ENCODE peak calls at places on chromosomes 13 and 19, in nine cellular contexts. One of them, this sample, is unnamed.
A peak's percentile ranks its signal among the peaks of the same experiment; 100 is the strongest.

GRCh38 chr19:37955986-37956385 is 49.0 kb downstream of the SIPA1L3 start:
- DNase-seq in foreskin fibroblast: no peak
- DNase-seq in NCI-H446: no peak
- DNase-seq in lung microvascular endothelial cell: peak; percentile 27
- DNase-seq in EL: no peak
- DNase-seq in AG09309: no peak
- DNase-seq in LNCaP clone FGC: no peak
- DNase-seq in NCI-H1105: peak; percentile 89
- DNase-seq in endothelial cell of umbilical vein: no peak
- DNase-seq in this sample: no peak

GRCh38 chr13:60398949-60399589 is 2.0 kb downstream of the TDRD3 start:
- DNase-seq in foreskin fibroblast: no peak
- DNase-seq in NCI-H446: no peak
- DNase-seq in lung microvascular endothelial cell: peak; percentile 15
- DNase-seq in EL: peak; percentile 1
- DNase-seq in AG09309: no peak
- DNase-seq in LNCaP clone FGC: no peak
- DNase-seq in NCI-H1105: no peak
- DNase-seq in endothelial cell of umbilical vein: peak; percentile 71
- DNase-seq in this sample: no peak

GRCh38 chr13:94494021-94494420 is 14.5 kb upstream of the DCT start:
- DNase-seq in foreskin fibroblast: no peak
- DNase-seq in NCI-H446: no peak
- DNase-seq in lung microvascular endothelial cell: no peak
- DNase-seq in EL: no peak
- DNase-seq in AG09309: no peak
- DNase-seq in LNCaP clone FGC: no peak
- DNase-seq in NCI-H1105: peak; percentile 52
- DNase-seq in endothelial cell of umbilical vein: no peak
- DNase-seq in this sample: no peak

GRCh38 chr19:54431255-54431838 is 16.1 kb downstream of the TTYH1 start:
- DNase-seq in foreskin fibroblast: no peak
- DNase-seq in NCI-H446: no peak
- DNase-seq in lung microvascular endothelial cell: peak; percentile 54
- DNase-seq in EL: no peak
- DNase-seq in AG09309: no peak
- DNase-seq in LNCaP clone FGC: peak; percentile 97
- DNase-seq in NCI-H1105: no peak
- DNase-seq in endothelial cell of umbilical vein: no peak
- DNase-seq in this sample: no peak

GRCh38 chr19:41434450-41434849 is 5.3 kb downstream of the DMAC2 start:
- DNase-seq in foreskin fibroblast: no peak
- DNase-seq in NCI-H446: no peak
- DNase-seq in lung microvascular endothelial cell: no peak
- DNase-seq in EL: no peak
- DNase-seq in AG09309: no peak
- DNase-seq in LNCaP clone FGC: no peak
- DNase-seq in NCI-H1105: no peak
- DNase-seq in endothelial cell of umbilical vein: no peak
- DNase-seq in this sample: no peak

GRCh38 chr19:3982701-3983541 is 2.3 kb downstream of the EEF2 start:
- DNase-seq in foreskin fibroblast: peak; percentile 64
- DNase-seq in NCI-H446: no peak
- DNase-seq in lung microvascular endothelial cell: peak; percentile 9
- DNase-seq in EL: peak; percentile 78
- DNase-seq in AG09309: no peak
- DNase-seq in LNCaP clone FGC: no peak
- DNase-seq in NCI-H1105: no peak
- DNase-seq in endothelial cell of umbilical vein: peak; percentile 12
- DNase-seq in this sample: no peak

GRCh38 chr13:39554371-39554770 is 48.6 kb downstream of the LHFPL6 start:
- DNase-seq in foreskin fibroblast: no peak
- DNase-seq in NCI-H446: no peak
- DNase-seq in lung microvascular endothelial cell: no peak
- DNase-seq in EL: no peak
- DNase-seq in AG09309: no peak
- DNase-seq in LNCaP clone FGC: no peak
- DNase-seq in NCI-H1105: no peak
- DNase-seq in endothelial cell of umbilical vein: no peak
- DNase-seq in this sample: no peak

GRCh38 chr13:77894743-77895142 is 23.9 kb downstream of the EDNRB start:
- DNase-seq in foreskin fibroblast: no peak
- DNase-seq in NCI-H446: no peak
- DNase-seq in lung microvascular endothelial cell: no peak
- DNase-seq in EL: no peak
- DNase-seq in AG09309: no peak
- DNase-seq in LNCaP clone FGC: no peak
- DNase-seq in NCI-H1105: no peak
- DNase-seq in endothelial cell of umbilical vein: no peak
- DNase-seq in this sample: no peak

GRCh38 chr13:50129923-50130685 is 114.9 kb downstream of the KCNRG start:
- DNase-seq in foreskin fibroblast: peak; percentile 23
- DNase-seq in NCI-H446: no peak
- DNase-seq in lung microvascular endothelial cell: peak; percentile 12
- DNase-seq in EL: peak; percentile 55
- DNase-seq in AG09309: no peak
- DNase-seq in LNCaP clone FGC: no peak
- DNase-seq in NCI-H1105: no peak
- DNase-seq in endothelial cell of umbilical vein: no peak
- DNase-seq in this sample: no peak

GRCh38 chr19:41161903-41162302 is 31.1 kb upstream of the CYP2S1 start:
- DNase-seq in foreskin fibroblast: no peak
- DNase-seq in NCI-H446: peak; percentile 1
- DNase-seq in lung microvascular endothelial cell: no peak
- DNase-seq in EL: no peak
- DNase-seq in AG09309: no peak
- DNase-seq in LNCaP clone FGC: no peak
- DNase-seq in NCI-H1105: no peak
- DNase-seq in endothelial cell of umbilical vein: no peak
- DNase-seq in this sample: no peak

GRCh38 chr19:33436360-33437345 is 63.1 kb downstream of the CEBPG start:
- DNase-seq in foreskin fibroblast: no peak
- DNase-seq in NCI-H446: no peak
- DNase-seq in lung microvascular endothelial cell: peak; percentile 15
- DNase-seq in EL: no peak
- DNase-seq in AG09309: no peak
- DNase-seq in LNCaP clone FGC: no peak
- DNase-seq in NCI-H1105: no peak
- DNase-seq in endothelial cell of umbilical vein: no peak
- DNase-seq in this sample: no peak

GRCh38 chr19:46546194-46546896 is 50.7 kb upstream of the PNMA8B start:
- DNase-seq in foreskin fibroblast: peak; percentile 16
- DNase-seq in NCI-H446: no peak
- DNase-seq in lung microvascular endothelial cell: peak; percentile 51
- DNase-seq in EL: peak; percentile 13
- DNase-seq in AG09309: no peak
- DNase-seq in LNCaP clone FGC: no peak
- DNase-seq in NCI-H1105: no peak
- DNase-seq in endothelial cell of umbilical vein: peak; percentile 15
- DNase-seq in this sample: no peak

GRCh38 chr13:98984118-98984517 is 6.3 kb upstream of the DOCK9 start:
- DNase-seq in foreskin fibroblast: no peak
- DNase-seq in NCI-H446: no peak
- DNase-seq in lung microvascular endothelial cell: no peak
- DNase-seq in EL: no peak
- DNase-seq in AG09309: no peak
- DNase-seq in LNCaP clone FGC: peak; percentile 92
- DNase-seq in NCI-H1105: no peak
- DNase-seq in endothelial cell of umbilical vein: no peak
- DNase-seq in this sample: no peak

GRCh38 chr19:56671613-56671994 is at the start of gene ZNF835:
- DNase-seq in foreskin fibroblast: peak; percentile 2
- DNase-seq in NCI-H446: no peak
- DNase-seq in lung microvascular endothelial cell: peak; percentile 27
- DNase-seq in EL: peak; percentile 4
- DNase-seq in AG09309: no peak
- DNase-seq in LNCaP clone FGC: no peak
- DNase-seq in NCI-H1105: no peak
- DNase-seq in endothelial cell of umbilical vein: no peak
- DNase-seq in this sample: no peak

GRCh38 chr19:56015756-56016155 is 29.2 kb downstream of the NLRP5 start:
- DNase-seq in foreskin fibroblast: peak; percentile 2
- DNase-seq in NCI-H446: no peak
- DNase-seq in lung microvascular endothelial cell: peak; percentile 13
- DNase-seq in EL: no peak
- DNase-seq in AG09309: no peak
- DNase-seq in LNCaP clone FGC: peak; percentile 7
- DNase-seq in NCI-H1105: no peak
- DNase-seq in endothelial cell of umbilical vein: no peak
- DNase-seq in this sample: no peak

GRCh38 chr13:45683701-45684100 is 18.4 kb upstream of the CBY2 start:
- DNase-seq in foreskin fibroblast: no peak
- DNase-seq in NCI-H446: no peak
- DNase-seq in lung microvascular endothelial cell: no peak
- DNase-seq in EL: no peak
- DNase-seq in AG09309: no peak
- DNase-seq in LNCaP clone FGC: no peak
- DNase-seq in NCI-H1105: no peak
- DNase-seq in endothelial cell of umbilical vein: no peak
- DNase-seq in this sample: no peak

GRCh38 chr19:19157808-19158207 is 12.3 kb downstream of the MEF2B start:
- DNase-seq in foreskin fibroblast: no peak
- DNase-seq in NCI-H446: no peak
- DNase-seq in lung microvascular endothelial cell: no peak
- DNase-seq in EL: no peak
- DNase-seq in AG09309: no peak
- DNase-seq in LNCaP clone FGC: no peak
- DNase-seq in NCI-H1105: no peak
- DNase-seq in endothelial cell of umbilical vein: no peak
- DNase-seq in this sample: no peak

GRCh38 chr19:5572556-5573286 is 5.0 kb upstream of the TINCR start:
- DNase-seq in foreskin fibroblast: no peak
- DNase-seq in NCI-H446: no peak
- DNase-seq in lung microvascular endothelial cell: no peak
- DNase-seq in EL: no peak
- DNase-seq in AG09309: no peak
- DNase-seq in LNCaP clone FGC: no peak
- DNase-seq in NCI-H1105: no peak
- DNase-seq in endothelial cell of umbilical vein: no peak
- DNase-seq in this sample: no peak

GRCh38 chr19:14112809-14113385 is 4.7 kb downstream of the PRKACA start:
- DNase-seq in foreskin fibroblast: no peak
- DNase-seq in NCI-H446: no peak
- DNase-seq in lung microvascular endothelial cell: no peak
- DNase-seq in EL: no peak
- DNase-seq in AG09309: no peak
- DNase-seq in LNCaP clone FGC: no peak
- DNase-seq in NCI-H1105: no peak
- DNase-seq in endothelial cell of umbilical vein: no peak
- DNase-seq in this sample: no peak

GRCh38 chr13:82657471-82657870 is 1224.8 kb downstream of the SLITRK1 start:
- DNase-seq in foreskin fibroblast: no peak
- DNase-seq in NCI-H446: no peak
- DNase-seq in lung microvascular endothelial cell: no peak
- DNase-seq in EL: no peak
- DNase-seq in AG09309: no peak
- DNase-seq in LNCaP clone FGC: no peak
- DNase-seq in NCI-H1105: no peak
- DNase-seq in endothelial cell of umbilical vein: no peak
- DNase-seq in this sample: no peak

GRCh38 chr19:19566306-19566705 is 28.2 kb downstream of the CILP2 start:
- DNase-seq in foreskin fibroblast: no peak
- DNase-seq in NCI-H446: no peak
- DNase-seq in lung microvascular endothelial cell: no peak
- DNase-seq in EL: peak; percentile 73
- DNase-seq in AG09309: no peak
- DNase-seq in LNCaP clone FGC: no peak
- DNase-seq in NCI-H1105: no peak
- DNase-seq in endothelial cell of umbilical vein: no peak
- DNase-seq in this sample: no peak

GRCh38 chr13:90003566-90003965 is 1343.9 kb upstream of the MIR17HG start:
- DNase-seq in foreskin fibroblast: no peak
- DNase-seq in NCI-H446: no peak
- DNase-seq in lung microvascular endothelial cell: no peak
- DNase-seq in EL: no peak
- DNase-seq in AG09309: no peak
- DNase-seq in LNCaP clone FGC: no peak
- DNase-seq in NCI-H1105: no peak
- DNase-seq in endothelial cell of umbilical vein: no peak
- DNase-seq in this sample: no peak

GRCh38 chr19:3983936-3984583 is 1.2 kb downstream of the EEF2 start:
- DNase-seq in foreskin fibroblast: peak; percentile 52
- DNase-seq in NCI-H446: no peak
- DNase-seq in lung microvascular endothelial cell: peak; percentile 59
- DNase-seq in EL: no peak
- DNase-seq in AG09309: no peak
- DNase-seq in LNCaP clone FGC: no peak
- DNase-seq in NCI-H1105: no peak
- DNase-seq in endothelial cell of umbilical vein: peak; percentile 34
- DNase-seq in this sample: no peak

GRCh38 chr13:99256709-99257108 is 1.5 kb downstream of the GPR18 start:
- DNase-seq in foreskin fibroblast: no peak
- DNase-seq in NCI-H446: no peak
- DNase-seq in lung microvascular endothelial cell: no peak
- DNase-seq in EL: peak; percentile 4
- DNase-seq in AG09309: peak; percentile 48
- DNase-seq in LNCaP clone FGC: no peak
- DNase-seq in NCI-H1105: no peak
- DNase-seq in endothelial cell of umbilical vein: no peak
- DNase-seq in this sample: no peak

GRCh38 chr19:42176649-42176989 is 40.9 kb downstream of the DEDD2 start:
- DNase-seq in foreskin fibroblast: no peak
- DNase-seq in NCI-H446: no peak
- DNase-seq in lung microvascular endothelial cell: peak; percentile 49
- DNase-seq in EL: no peak
- DNase-seq in AG09309: no peak
- DNase-seq in LNCaP clone FGC: no peak
- DNase-seq in NCI-H1105: no peak
- DNase-seq in endothelial cell of umbilical vein: no peak
- DNase-seq in this sample: no peak

GRCh38 chr19:31334101-31334848 is 15.0 kb downstream of the TSHZ3 start:
- DNase-seq in foreskin fibroblast: peak; percentile 33
- DNase-seq in NCI-H446: no peak
- DNase-seq in lung microvascular endothelial cell: no peak
- DNase-seq in EL: peak; percentile 61
- DNase-seq in AG09309: no peak
- DNase-seq in LNCaP clone FGC: no peak
- DNase-seq in NCI-H1105: no peak
- DNase-seq in endothelial cell of umbilical vein: no peak
- DNase-seq in this sample: no peak

GRCh38 chr13:23766939-23767338 is 122.3 kb downstream of the MIPEP start:
- DNase-seq in foreskin fibroblast: no peak
- DNase-seq in NCI-H446: no peak
- DNase-seq in lung microvascular endothelial cell: no peak
- DNase-seq in EL: no peak
- DNase-seq in AG09309: no peak
- DNase-seq in LNCaP clone FGC: no peak
- DNase-seq in NCI-H1105: no peak
- DNase-seq in endothelial cell of umbilical vein: no peak
- DNase-seq in this sample: no peak

GRCh38 chr19:5719274-5719960 is 529 bp downstream of the LONP1 start:
- DNase-seq in foreskin fibroblast: no peak
- DNase-seq in NCI-H446: no peak
- DNase-seq in lung microvascular endothelial cell: peak; percentile 23
- DNase-seq in EL: peak; percentile 39
- DNase-seq in AG09309: no peak
- DNase-seq in LNCaP clone FGC: no peak
- DNase-seq in NCI-H1105: no peak
- DNase-seq in endothelial cell of umbilical vein: peak; percentile 40
- DNase-seq in this sample: no peak

GRCh38 chr13:40652588-40652940 is 13.9 kb downstream of the FOXO1 start:
- DNase-seq in foreskin fibroblast: no peak
- DNase-seq in NCI-H446: no peak
- DNase-seq in lung microvascular endothelial cell: no peak
- DNase-seq in EL: no peak
- DNase-seq in AG09309: no peak
- DNase-seq in LNCaP clone FGC: no peak
- DNase-seq in NCI-H1105: no peak
- DNase-seq in endothelial cell of umbilical vein: no peak
- DNase-seq in this sample: no peak

GRCh38 chr19:2032296-2032941 is 16.9 kb upstream of the BTBD2 start:
- DNase-seq in foreskin fibroblast: peak; percentile 90
- DNase-seq in NCI-H446: peak; percentile 42
- DNase-seq in lung microvascular endothelial cell: peak; percentile 65
- DNase-seq in EL: peak; percentile 89
- DNase-seq in AG09309: no peak
- DNase-seq in LNCaP clone FGC: peak; percentile 90
- DNase-seq in NCI-H1105: no peak
- DNase-seq in endothelial cell of umbilical vein: peak; percentile 92
- DNase-seq in this sample: peak; percentile 67

GRCh38 chr13:94464771-94465170 is 14.7 kb downstream of the DCT start:
- DNase-seq in foreskin fibroblast: no peak
- DNase-seq in NCI-H446: no peak
- DNase-seq in lung microvascular endothelial cell: no peak
- DNase-seq in EL: no peak
- DNase-seq in AG09309: no peak
- DNase-seq in LNCaP clone FGC: no peak
- DNase-seq in NCI-H1105: no peak
- DNase-seq in endothelial cell of umbilical vein: no peak
- DNase-seq in this sample: peak; percentile 31

This sample was measured in skeletal muscle cell.